ENCODE peak calls at places on chromosomes 11 and 22, in eight cellular contexts. D is H1, J is SJSA1, Y is tibial artery, V is fibroblast of lung, W is brain microvascular endothelial cell, S is adrenal gland, N is HL-60. U is an unnamed sample.

GRCh38 chr22:27874756-27875155 is 44.3 kb downstream of the PITPNB start:
- DNase-seq in D (no peak), J (no peak), Y (no peak), V (no peak), W (no peak), S (no peak), N (no peak), U (no peak)

GRCh38 chr11:75453916-75454655 is 21.1 kb upstream of the KLHL35 start:
- DNase-seq in D (no peak), J (no peak), Y (peak), V (peak), W (no peak), S (no peak), N (no peak), U (peak)

GRCh38 chr11:120563698-120564572 is 52.4 kb downstream of the GRIK4 start:
- DNase-seq in D (no peak), J (no peak), Y (peak), V (peak), W (no peak), S (peak), N (no peak), U (peak)

GRCh38 chr11:134529212-134530096 is 117.4 kb upstream of the B3GAT1 start:
- DNase-seq in D (no peak), J (no peak), Y (peak), V (no peak), W (no peak), S (no peak), N (no peak), U (no peak)

GRCh38 chr11:28838741-28839140 is 730.6 kb downstream of the METTL15 start:
- DNase-seq in D (no peak), J (no peak), Y (no peak), V (peak), W (peak), S (no peak), N (no peak), U (no peak)

GRCh38 chr11:44563716-44564115 is 1.7 kb upstream of the CD82 start:
- DNase-seq in D (no peak), J (peak), Y (no peak), V (peak), W (peak), S (no peak), N (no peak), U (no peak)

GRCh38 chr11:107078375-107078774 is 60.1 kb upstream of the GUCY1A2 start:
- DNase-seq in D (no peak), J (no peak), Y (no peak), V (no peak), W (no peak), S (no peak), N (no peak), U (no peak)

GRCh38 chr11:84524422-84525051 is 1102.6 kb downstream of the DLG2 start:
- DNase-seq in D (no peak), J (no peak), Y (no peak), V (peak), W (no peak), S (no peak), N (no peak), U (peak)

GRCh38 chr11:44088377-44088776 is 7.1 kb upstream of the EXT2 start:
- DNase-seq in D (no peak), J (no peak), Y (no peak), V (no peak), W (no peak), S (no peak), N (no peak), U (no peak)

GRCh38 chr11:123740787-123741158 is 687 bp downstream of the ZNF202 start:
- DNase-seq in D (no peak), J (no peak), Y (no peak), V (peak), W (no peak), S (peak), N (no peak), U (peak)
- H3K27ac ChIP-seq in D (peak), J (no peak), Y (peak), V (peak), W (peak), S (no peak), N (peak), U (peak)

DNA sequence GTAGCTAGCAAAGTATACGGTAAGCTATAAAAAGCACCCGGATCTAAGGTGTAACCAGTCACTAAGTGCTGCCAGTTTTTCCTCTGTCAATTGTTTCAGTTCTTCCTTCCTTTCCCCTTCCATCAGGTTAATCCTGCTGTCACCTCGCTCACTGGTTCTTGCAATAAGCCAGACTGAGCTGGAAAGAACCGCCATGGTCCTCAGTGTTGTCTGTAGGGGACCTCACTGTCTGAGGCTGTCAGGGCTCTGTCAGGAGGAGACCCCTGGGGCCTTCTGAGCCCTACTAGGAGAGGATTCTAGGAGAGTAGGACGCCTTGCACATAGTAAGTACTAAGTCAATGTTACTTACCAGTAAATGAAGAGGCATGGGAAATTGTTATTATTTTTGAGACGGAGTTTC is 1.4 kb upstream of the TBC1D22A start:
- DNase-seq in D (no peak), J (no peak), Y (no peak), V (no peak), W (no peak), S (no peak), N (no peak), U (no peak)
- H3K4me3 ChIP-seq in D (no peak), J (no peak), Y (peak), V (no peak), W (peak), S (no peak), N (no peak), U (no peak)

DNA sequence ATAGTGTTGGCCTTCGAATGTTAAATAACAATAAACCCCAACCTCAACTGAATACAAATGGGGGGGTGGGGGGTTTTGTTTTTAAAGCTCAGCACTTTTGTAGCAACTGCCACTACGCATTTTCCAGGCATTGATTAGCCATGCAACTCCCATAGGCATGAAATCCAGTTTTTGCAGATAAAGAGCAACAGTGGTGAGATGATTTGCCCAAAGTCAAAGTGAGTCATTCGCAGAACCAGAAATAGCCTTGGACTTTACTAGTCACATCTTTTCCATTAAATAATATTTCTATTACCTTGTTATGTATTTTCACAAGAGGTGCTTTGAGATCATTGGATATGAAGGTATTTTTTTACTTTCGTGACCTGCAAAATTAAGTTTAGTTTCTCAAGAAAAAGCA is 1.7 kb upstream of the PHF21A start:
- DNase-seq in D (no peak), J (no peak), Y (no peak), V (peak), W (peak), S (peak), N (no peak), U (peak)
- H3K27ac ChIP-seq in D (no peak), J (no peak), Y (no peak), V (no peak), W (no peak), S (peak), N (no peak), U (no peak)

GRCh38 chr11:86910592-86910991 is 44.6 kb downstream of the FZD4 start:
- DNase-seq in D (no peak), J (peak), Y (no peak), V (no peak), W (no peak), S (no peak), N (no peak), U (no peak)
- H3K4me3 ChIP-seq in D (no peak), J (no peak), Y (no peak), V (no peak), W (no peak), S (no peak), N (no peak), U (no peak)

GRCh38 chr11:16604784-16605439 is 133.5 kb upstream of the C11orf58 start:
- DNase-seq in D (no peak), J (peak), Y (peak), V (peak), W (peak), S (peak), N (no peak), U (peak)

GRCh38 chr11:16605440-16605970 is 132.9 kb upstream of the C11orf58 start:
- DNase-seq in D (no peak), J (no peak), Y (peak), V (peak), W (peak), S (peak), N (no peak), U (peak)

GRCh38 chr11:16605971-16606783 is 132.3 kb upstream of the C11orf58 start:
- DNase-seq in D (peak), J (peak), Y (peak), V (peak), W (peak), S (peak), N (peak), U (peak)

GRCh38 chr11:16603890-16604783 is 134.3 kb upstream of the C11orf58 start:
- DNase-seq in D (no peak), J (peak), Y (peak), V (peak), W (peak), S (peak), N (no peak), U (peak)

DNA sequence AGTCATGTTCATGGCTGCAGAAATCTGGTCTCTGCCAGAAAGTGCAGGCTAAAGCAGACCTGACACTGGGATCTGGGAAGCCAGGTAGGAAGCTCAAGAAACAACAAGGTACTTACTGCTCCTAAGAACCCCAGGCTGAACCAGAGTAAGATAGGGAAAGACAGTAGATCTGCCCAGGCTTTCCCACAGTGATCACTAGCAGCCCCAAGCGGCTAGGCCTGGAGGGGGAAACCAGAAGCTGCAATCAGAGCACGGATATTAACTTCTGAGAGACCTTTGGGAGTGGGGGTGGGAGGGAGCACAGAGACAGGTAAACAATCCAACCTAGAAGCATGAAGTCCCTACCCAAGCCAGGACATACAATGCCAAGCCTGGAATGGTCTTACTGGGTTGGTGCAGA is 135.2 kb upstream of the C11orf58 start:
- DNase-seq in D (no peak), J (no peak), Y (no peak), V (no peak), W (no peak), S (no peak), N (no peak), U (no peak)
- H3K27ac ChIP-seq in D (no peak), J (no peak), Y (peak), V (no peak), W (no peak), S (no peak), N (no peak), U (no peak)

GRCh38 chr11:26331911-26332571 is at the start of gene ANO3:
- DNase-seq in D (peak), J (peak), Y (peak), V (peak), W (peak), S (peak), N (peak), U (peak)
- H3K4me3 ChIP-seq in D (peak), J (no peak), Y (peak), V (no peak), W (peak), S (no peak), N (peak), U (peak)

GRCh38 chr11:47496808-47497207 is 47.9 kb upstream of the RAPSN start:
- DNase-seq in D (no peak), J (no peak), Y (no peak), V (no peak), W (no peak), S (no peak), N (no peak), U (no peak)

GRCh38 chr11:47494996-47495855 is 46.3 kb upstream of the RAPSN start:
- DNase-seq in D (no peak), J (no peak), Y (no peak), V (no peak), W (no peak), S (no peak), N (no peak), U (peak)

GRCh38 chr11:47498149-47498548 is 49.2 kb upstream of the RAPSN start:
- DNase-seq in D (no peak), J (no peak), Y (no peak), V (no peak), W (no peak), S (no peak), N (no peak), U (no peak)

GRCh38 chr11:47498584-47499152 is 49.7 kb upstream of the RAPSN start:
- DNase-seq in D (no peak), J (no peak), Y (no peak), V (no peak), W (no peak), S (no peak), N (no peak), U (no peak)

DNA sequence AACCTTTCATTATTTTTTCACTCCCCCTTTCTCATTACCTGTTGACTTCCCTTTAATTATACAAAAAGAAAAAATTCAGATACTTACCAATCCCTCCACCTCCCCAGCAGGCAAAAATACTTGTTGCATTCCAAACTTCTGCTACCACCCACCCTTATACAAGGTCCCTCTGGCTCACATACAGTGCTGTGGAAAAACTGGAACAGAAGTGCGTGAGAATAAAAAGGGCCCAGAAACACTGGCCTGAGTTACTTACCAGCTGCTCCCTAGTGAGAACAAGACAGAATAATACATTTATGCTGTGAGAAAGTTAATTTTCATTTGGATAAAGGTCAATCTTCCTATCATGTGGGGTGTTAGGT is 46.9 kb upstream of the RAPSN start:
- DNase-seq in D (no peak), J (no peak), Y (no peak), V (peak), W (no peak), S (no peak), N (no peak), U (no peak)
- H3K27ac ChIP-seq in D (no peak), J (no peak), Y (no peak), V (no peak), W (no peak), S (no peak), N (no peak), U (peak)

GRCh38 chr11:61757213-61757862 is 4.9 kb downstream of the MYRF start:
- DNase-seq in D (no peak), J (no peak), Y (no peak), V (no peak), W (no peak), S (no peak), N (no peak), U (no peak)
- H3K4me3 ChIP-seq in D (no peak), J (no peak), Y (no peak), V (no peak), W (no peak), S (no peak), N (no peak), U (no peak)

GRCh38 chr22:23238707-23239106 is 58.4 kb downstream of the BCR start:
- DNase-seq in D (no peak), J (no peak), Y (no peak), V (no peak), W (no peak), S (no peak), N (no peak), U (no peak)

GRCh38 chr22:23237841-23238240 is 57.5 kb downstream of the BCR start:
- DNase-seq in D (no peak), J (no peak), Y (no peak), V (no peak), W (no peak), S (no peak), N (no peak), U (no peak)

GRCh38 chr22:23236026-23236425 is 55.7 kb downstream of the BCR start:
- DNase-seq in D (no peak), J (no peak), Y (no peak), V (peak), W (no peak), S (no peak), N (no peak), U (no peak)

GRCh38 chr22:23236440-23237139 is 56.3 kb downstream of the BCR start:
- DNase-seq in D (no peak), J (no peak), Y (no peak), V (no peak), W (no peak), S (no peak), N (no peak), U (no peak)

GRCh38 chr22:23237201-23237798 is 57.0 kb downstream of the BCR start:
- DNase-seq in D (no peak), J (no peak), Y (no peak), V (peak), W (no peak), S (no peak), N (no peak), U (peak)
- H3K27ac ChIP-seq in D (no peak), J (no peak), Y (peak), V (no peak), W (peak), S (peak), N (no peak), U (peak)